ENCODE peak calls at places on chromosomes 1 and 21, in five cellular contexts. O is mesenchymal stem cell, R is IMR-90, N is neuronal stem cell, V is H1. F is an unnamed sample.

GRCh38 chr1:173113015-173113741 is 62.4 kb upstream of the TNFSF18 start:
- DNase-seq in O (peak; percentile 14), R (peak; percentile 85), N (no peak), V (no peak), F (no peak)

GRCh38 chr1:168088511-168089325 is 48.0 kb downstream of the GPR161 start:
- DNase-seq in O (no peak), R (peak; percentile 22), N (no peak), V (no peak), F (no peak)

GRCh38 chr1:200755456-200755855 is 16.8 kb downstream of the CAMSAP2 start:
- DNase-seq in O (no peak), R (no peak), N (no peak), V (no peak), F (no peak)

GRCh38 chr1:228141871-228142615 is 2.0 kb downstream of the GUK1 start:
- DNase-seq in O (peak; percentile 14), R (peak; percentile 16), N (no peak), V (no peak), F (no peak)

GRCh38 chr1:3402258-3403010 is 52.0 kb upstream of the ARHGEF16 start:
- DNase-seq in O (no peak), R (no peak), N (no peak), V (no peak), F (no peak)

GRCh38 chr1:117231748-117232373 is 21.1 kb upstream of the VTCN1 start:
- DNase-seq in O (peak; percentile 59), R (no peak), N (no peak), V (no peak), F (no peak)

GRCh38 chr1:162003825-162004205 is 19.9 kb downstream of the OLFML2B start:
- DNase-seq in O (peak; percentile 77), R (peak; percentile 83), N (no peak), V (no peak), F (peak; percentile 20)

GRCh38 chr1:218209351-218209861 is 75.7 kb upstream of the RRP15 start:
- DNase-seq in O (peak; percentile 58), R (peak; percentile 93), N (no peak), V (no peak), F (peak; percentile 20)

GRCh38 chr1:156894711-156895407 is 1.3 kb downstream of the PEAR1 start:
- DNase-seq in O (peak; percentile 48), R (peak; percentile 30), N (no peak), V (no peak), F (no peak)

GRCh38 chr1:170853867-170854266 is 81.5 kb upstream of the MROH9 start:
- DNase-seq in O (no peak), R (no peak), N (no peak), V (no peak), F (no peak)

GRCh38 chr1:112359961-112360767 is 35.9 kb upstream of the CTTNBP2NL start:
- DNase-seq in O (peak; percentile 88), R (peak; percentile 71), N (peak; percentile 38), V (peak; percentile 15), F (peak; percentile 96)

GRCh38 chr1:47527653-47528272 is 89.9 kb downstream of the FOXD2 start:
- DNase-seq in O (no peak), R (no peak), N (no peak), V (no peak), F (peak; percentile 24)

GRCh38 chr1:153771241-153771640 is 4.0 kb upstream of the SLC27A3 start:
- DNase-seq in O (no peak), R (no peak), N (no peak), V (no peak), F (no peak)

GRCh38 chr1:153771841-153772593 is 3.2 kb upstream of the SLC27A3 start:
- DNase-seq in O (no peak), R (no peak), N (peak; percentile 46), V (peak; percentile 21), F (no peak)

GRCh38 chr1:153768316-153769126 is 6.7 kb upstream of the SLC27A3 start:
- DNase-seq in O (no peak), R (no peak), N (no peak), V (no peak), F (no peak)

GRCh38 chr1:153773004-153773921 is 1.9 kb upstream of the SLC27A3 start:
- DNase-seq in O (no peak), R (no peak), N (no peak), V (no peak), F (peak; percentile 40)

GRCh38 chr1:153770812-153771211 is 4.4 kb upstream of the SLC27A3 start:
- DNase-seq in O (no peak), R (no peak), N (no peak), V (no peak), F (no peak)
- H3K36me3 ChIP-seq in O (peaks cover 61% of the 10 kb centered on the region), R (peaks cover 63% of the 10 kb centered on the region), N (peaks cover 93% of the 10 kb centered on the region), V (peaks cover 33% of the 10 kb centered on the region), F (peaks cover 73% of the 10 kb centered on the region)

GRCh38 chr1:9429369-9429766 is 109.9 kb upstream of the SLC25A33 start:
- DNase-seq in O (no peak), R (no peak), N (no peak), V (no peak), F (no peak)
- H4K91ac ChIP-seq in O (no peak overlapping the region), R (no peak overlapping the region), N (no peak overlapping the region), V (no peak overlapping the region), F (peak overlapping the region; percentile 70)

GRCh38 chr21:39281207-39281606 is 32.2 kb downstream of the BRWD1 start:
- DNase-seq in O (no peak), R (no peak), N (no peak), V (no peak), F (no peak)
- H3K36me3 ChIP-seq in O (peaks cover 20% of the 10 kb centered on the region), R (peaks cover 20% of the 10 kb centered on the region), N (peaks cover 92% of the 10 kb centered on the region), V (peaks cover 6% of the 10 kb centered on the region), F (peaks cover 11% of the 10 kb centered on the region)

GRCh38 chr1:6142036-6142621 is 38.0 kb downstream of the CHD5 start:
- DNase-seq in O (no peak), R (no peak), N (no peak), V (no peak), F (no peak)
- H4K91ac ChIP-seq in O (no peak overlapping the region), R (no peak overlapping the region), N (no peak overlapping the region), V (no peak overlapping the region), F (no peak overlapping the region)

GRCh38 chr1:169853335-169853734 is 40.4 kb downstream of the SCYL3 start:
- DNase-seq in O (no peak), R (no peak), N (no peak), V (no peak), F (no peak)
- H3K36me3 ChIP-seq in O (peaks cover 10% of the 10 kb centered on the region), R (peaks cover 26% of the 10 kb centered on the region), N (peaks cover 99% of the 10 kb centered on the region), V (peaks cover 44% of the 10 kb centered on the region), F (peaks cover 36% of the 10 kb centered on the region)

GRCh38 chr1:204083491-204083890 is 10.6 kb downstream of the SOX13 start:
- DNase-seq in O (no peak), R (no peak), N (no peak), V (no peak), F (no peak)
- H4K91ac ChIP-seq in O (no peak overlapping the region), R (no peak overlapping the region), N (no peak overlapping the region), V (peak overlapping the region; percentile 98), F (no peak overlapping the region)

DNA sequence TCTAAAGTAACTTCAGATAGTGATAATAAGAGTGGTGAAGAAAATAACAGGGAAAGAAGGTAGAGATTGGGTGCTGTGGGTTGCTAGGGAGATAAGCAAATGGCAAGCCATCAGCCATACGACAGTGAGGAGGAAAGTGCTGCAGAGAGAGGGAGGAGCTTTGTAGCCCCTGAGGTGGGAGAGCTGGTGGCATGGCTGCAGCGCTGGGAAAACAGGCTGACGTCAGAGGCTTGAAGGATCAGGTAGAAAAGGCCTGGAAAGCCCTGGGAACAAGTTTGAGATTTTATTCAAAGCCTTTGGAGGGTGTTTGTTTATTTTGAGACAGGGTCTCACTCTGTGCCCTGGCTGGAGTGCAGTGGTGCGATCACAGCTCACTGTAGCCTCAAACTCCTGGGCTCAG is 109.5 kb downstream of the NMNAT2 start:
- DNase-seq in O (no peak), R (no peak), N (no peak), V (no peak), F (no peak)
- H3K36me3 ChIP-seq in O (no peaks in the 10 kb centered on the region), R (no peaks in the 10 kb centered on the region), N (no peaks in the 10 kb centered on the region), V (no peaks in the 10 kb centered on the region), F (no peaks in the 10 kb centered on the region)

GRCh38 chr1:6790146-6790545 is 4.9 kb downstream of the CAMTA1 start:
- DNase-seq in O (no peak), R (no peak), N (no peak), V (no peak), F (no peak)
- H4K91ac ChIP-seq in O (no peak overlapping the region), R (no peak overlapping the region), N (no peak overlapping the region), V (no peak overlapping the region), F (no peak overlapping the region)

GRCh38 chr1:212967767-212968166 is 17.4 kb downstream of the VASH2 start:
- DNase-seq in O (peak; percentile 51), R (peak; percentile 64), N (no peak), V (peak; percentile 61), F (peak; percentile 52)
- H3K36me3 ChIP-seq in O (no peaks in the 10 kb centered on the region), R (peaks cover 20% of the 10 kb centered on the region), N (peaks cover 6% of the 10 kb centered on the region), V (peaks cover 71% of the 10 kb centered on the region), F (no peaks in the 10 kb centered on the region)

F was measured in trophoblast cell.